ENCODE peak calls at places on chromosomes 11 and 22, in six cellular contexts. One of them, this sample, is unnamed.

GRCh38 chr11:73240190-73240781 is 22.2 kb downstream of the P2RY2 start:
- DNase-seq in type B pancreatic cell: no peak
- DNase-seq in neural crest cell: no peak
- DNase-seq in left ventricle myocardium inferior: peak
- DNase-seq in choroid plexus epithelial cell: peak
- DNase-seq in transverse colon: no peak
- DNase-seq in this sample: no peak

GRCh38 chr11:133951484-133952198 is 5.1 kb downstream of the IGSF9B start:
- DNase-seq in transverse colon: no peak
- DNase-seq in neural crest cell: no peak
- DNase-seq in type B pancreatic cell: no peak
- DNase-seq in left ventricle myocardium inferior: no peak
- DNase-seq in choroid plexus epithelial cell: peak
- DNase-seq in this sample: no peak

GRCh38 chr22:23067023-23067650 is 3.2 kb upstream of the GNAZ start:
- DNase-seq in neural crest cell: no peak
- DNase-seq in choroid plexus epithelial cell: no peak
- DNase-seq in left ventricle myocardium inferior: no peak
- DNase-seq in transverse colon: peak
- DNase-seq in type B pancreatic cell: peak
- DNase-seq in this sample: peak

GRCh38 chr11:114441921-114442320 is 2.7 kb downstream of the REXO2 start:
- DNase-seq in transverse colon: no peak
- DNase-seq in left ventricle myocardium inferior: no peak
- DNase-seq in neural crest cell: no peak
- DNase-seq in type B pancreatic cell: no peak
- DNase-seq in choroid plexus epithelial cell: no peak
- DNase-seq in this sample: no peak

GRCh38 chr22:44737414-44738346 is 14.7 kb upstream of the ARHGAP8 start:
- DNase-seq in neural crest cell: no peak
- DNase-seq in left ventricle myocardium inferior: no peak
- DNase-seq in type B pancreatic cell: no peak
- DNase-seq in transverse colon: no peak
- DNase-seq in choroid plexus epithelial cell: no peak
- DNase-seq in this sample: no peak

GRCh38 chr11:128680906-128681305 is 13.0 kb upstream of the FLI1 start:
- DNase-seq in transverse colon: no peak
- DNase-seq in choroid plexus epithelial cell: no peak
- DNase-seq in neural crest cell: no peak
- DNase-seq in type B pancreatic cell: no peak
- DNase-seq in left ventricle myocardium inferior: no peak
- DNase-seq in this sample: no peak

GRCh38 chr11:125201525-125202121 is 37.1 kb downstream of the PKNOX2 start:
- DNase-seq in transverse colon: no peak
- DNase-seq in type B pancreatic cell: no peak
- DNase-seq in neural crest cell: no peak
- DNase-seq in choroid plexus epithelial cell: peak
- DNase-seq in left ventricle myocardium inferior: no peak
- DNase-seq in this sample: peak

GRCh38 chr11:19656140-19656541 is 56.5 kb upstream of the NAV2 start:
- DNase-seq in type B pancreatic cell: no peak
- DNase-seq in neural crest cell: no peak
- DNase-seq in transverse colon: no peak
- DNase-seq in left ventricle myocardium inferior: no peak
- DNase-seq in choroid plexus epithelial cell: no peak
- DNase-seq in this sample: no peak

GRCh38 chr11:116371146-116371545 is 401.6 kb downstream of the BUD13 start:
- DNase-seq in choroid plexus epithelial cell: no peak
- DNase-seq in transverse colon: no peak
- DNase-seq in left ventricle myocardium inferior: no peak
- DNase-seq in neural crest cell: no peak
- DNase-seq in type B pancreatic cell: no peak
- DNase-seq in this sample: no peak

GRCh38 chr11:69280451-69280850 is 13.5 kb upstream of the MYEOV start:
- DNase-seq in type B pancreatic cell: no peak
- DNase-seq in choroid plexus epithelial cell: peak
- DNase-seq in left ventricle myocardium inferior: no peak
- DNase-seq in neural crest cell: no peak
- DNase-seq in transverse colon: no peak
- DNase-seq in this sample: no peak

GRCh38 chr11:45254070-45254469 is 32.1 kb downstream of the SYT13 start:
- DNase-seq in neural crest cell: no peak
- DNase-seq in transverse colon: no peak
- DNase-seq in type B pancreatic cell: no peak
- DNase-seq in left ventricle myocardium inferior: no peak
- DNase-seq in choroid plexus epithelial cell: no peak
- DNase-seq in this sample: no peak

GRCh38 chr11:69096473-69096872 is 47.7 kb downstream of the TPCN2 start:
- DNase-seq in type B pancreatic cell: no peak
- DNase-seq in transverse colon: no peak
- DNase-seq in neural crest cell: no peak
- DNase-seq in choroid plexus epithelial cell: no peak
- DNase-seq in left ventricle myocardium inferior: no peak
- DNase-seq in this sample: no peak

GRCh38 chr11:45926001-45926401 is 3.5 kb downstream of the LARGE2 start:
- DNase-seq in type B pancreatic cell: peak
- DNase-seq in neural crest cell: no peak
- DNase-seq in transverse colon: peak
- DNase-seq in choroid plexus epithelial cell: no peak
- DNase-seq in left ventricle myocardium inferior: peak
- DNase-seq in this sample: no peak

GRCh38 chr22:38505595-38506117 is 455 bp downstream of the DDX17 start:
- DNase-seq in left ventricle myocardium inferior: peak
- DNase-seq in type B pancreatic cell: peak
- DNase-seq in neural crest cell: peak
- DNase-seq in transverse colon: peak
- DNase-seq in choroid plexus epithelial cell: peak
- DNase-seq in this sample: peak

GRCh38 chr11:76524461-76524860 is 79.6 kb downstream of the EMSY start:
- DNase-seq in type B pancreatic cell: no peak
- DNase-seq in transverse colon: no peak
- DNase-seq in choroid plexus epithelial cell: no peak
- DNase-seq in neural crest cell: no peak
- DNase-seq in left ventricle myocardium inferior: no peak
- DNase-seq in this sample: no peak

GRCh38 chr11:9206496-9206895 is 58.7 kb downstream of the DENND5A start:
- DNase-seq in choroid plexus epithelial cell: peak
- DNase-seq in transverse colon: no peak
- DNase-seq in left ventricle myocardium inferior: no peak
- DNase-seq in type B pancreatic cell: no peak
- DNase-seq in neural crest cell: no peak
- DNase-seq in this sample: no peak

GRCh38 chr11:111785076-111785475 is 18.9 kb upstream of the PPP2R1B start:
- DNase-seq in type B pancreatic cell: no peak
- DNase-seq in neural crest cell: no peak
- DNase-seq in choroid plexus epithelial cell: no peak
- DNase-seq in left ventricle myocardium inferior: no peak
- DNase-seq in transverse colon: no peak
- DNase-seq in this sample: no peak

GRCh38 chr22:43946391-43946680 is 8.9 kb upstream of the SAMM50 start:
- DNase-seq in choroid plexus epithelial cell: peak
- DNase-seq in left ventricle myocardium inferior: no peak
- DNase-seq in neural crest cell: no peak
- DNase-seq in type B pancreatic cell: no peak
- DNase-seq in transverse colon: no peak
- DNase-seq in this sample: no peak

GRCh38 chr11:280762-281485 is 2.7 kb downstream of the NLRP6 start:
- DNase-seq in neural crest cell: no peak
- DNase-seq in type B pancreatic cell: no peak
- DNase-seq in transverse colon: no peak
- DNase-seq in choroid plexus epithelial cell: no peak
- DNase-seq in left ventricle myocardium inferior: no peak
- DNase-seq in this sample: no peak

GRCh38 chr11:62806611-62807121 is 1.4 kb upstream of the NXF1 start:
- DNase-seq in neural crest cell: no peak
- DNase-seq in left ventricle myocardium inferior: no peak
- DNase-seq in choroid plexus epithelial cell: peak
- DNase-seq in transverse colon: peak
- DNase-seq in type B pancreatic cell: no peak
- DNase-seq in this sample: no peak

GRCh38 chr11:65422104-65422632 is 430 bp upstream of the NEAT1 start:
- DNase-seq in type B pancreatic cell: peak
- DNase-seq in left ventricle myocardium inferior: peak
- DNase-seq in neural crest cell: peak
- DNase-seq in transverse colon: peak
- DNase-seq in choroid plexus epithelial cell: peak
- DNase-seq in this sample: peak

GRCh38 chr11:128823751-128824150 is 43.3 kb downstream of the KCNJ1 start:
- DNase-seq in type B pancreatic cell: no peak
- DNase-seq in choroid plexus epithelial cell: no peak
- DNase-seq in transverse colon: no peak
- DNase-seq in left ventricle myocardium inferior: no peak
- DNase-seq in neural crest cell: no peak
- DNase-seq in this sample: no peak

GRCh38 chr11:90243534-90243933 is 20.7 kb upstream of the CHORDC1 start:
- DNase-seq in transverse colon: no peak
- DNase-seq in choroid plexus epithelial cell: no peak
- DNase-seq in neural crest cell: no peak
- DNase-seq in type B pancreatic cell: no peak
- DNase-seq in left ventricle myocardium inferior: no peak
- DNase-seq in this sample: no peak

GRCh38 chr11:118109231-118109630 is 22.5 kb upstream of the SMIM35 start:
- DNase-seq in transverse colon: no peak
- DNase-seq in type B pancreatic cell: no peak
- DNase-seq in neural crest cell: no peak
- DNase-seq in left ventricle myocardium inferior: peak
- DNase-seq in choroid plexus epithelial cell: peak
- DNase-seq in this sample: no peak

GRCh38 chr11:134402910-134403309 is 9.1 kb downstream of the B3GAT1 start:
- DNase-seq in choroid plexus epithelial cell: no peak
- DNase-seq in neural crest cell: no peak
- DNase-seq in transverse colon: no peak
- DNase-seq in left ventricle myocardium inferior: no peak
- DNase-seq in type B pancreatic cell: no peak
- DNase-seq in this sample: no peak

GRCh38 chr11:131056036-131056435 is 139.8 kb upstream of the SNX19 start:
- DNase-seq in neural crest cell: no peak
- DNase-seq in transverse colon: no peak
- DNase-seq in type B pancreatic cell: no peak
- DNase-seq in choroid plexus epithelial cell: no peak
- DNase-seq in left ventricle myocardium inferior: no peak
- DNase-seq in this sample: no peak

GRCh38 chr11:96211433-96211832 is 131.6 kb downstream of the MAML2 start:
- DNase-seq in transverse colon: no peak
- DNase-seq in left ventricle myocardium inferior: no peak
- DNase-seq in type B pancreatic cell: no peak
- DNase-seq in choroid plexus epithelial cell: no peak
- DNase-seq in neural crest cell: no peak
- DNase-seq in this sample: no peak

GRCh38 chr11:120931057-120931779 is 92.7 kb upstream of the TBCEL start:
- DNase-seq in transverse colon: no peak
- DNase-seq in neural crest cell: no peak
- DNase-seq in left ventricle myocardium inferior: no peak
- DNase-seq in choroid plexus epithelial cell: no peak
- DNase-seq in type B pancreatic cell: no peak
- DNase-seq in this sample: no peak

GRCh38 chr22:45212306-45212709 is 28.4 kb downstream of the KIAA0930 start:
- DNase-seq in left ventricle myocardium inferior: peak
- DNase-seq in type B pancreatic cell: no peak
- DNase-seq in neural crest cell: no peak
- DNase-seq in transverse colon: peak
- DNase-seq in choroid plexus epithelial cell: peak
- DNase-seq in this sample: peak

GRCh38 chr22:24186892-24187670 is 5.8 kb downstream of the SUSD2 start:
- DNase-seq in choroid plexus epithelial cell: no peak
- DNase-seq in neural crest cell: no peak
- DNase-seq in type B pancreatic cell: peak
- DNase-seq in left ventricle myocardium inferior: no peak
- DNase-seq in transverse colon: no peak
- DNase-seq in this sample: no peak

GRCh38 chr11:122756417-122756816 is 81.9 kb upstream of the CRTAM start:
- DNase-seq in choroid plexus epithelial cell: no peak
- DNase-seq in type B pancreatic cell: no peak
- DNase-seq in transverse colon: peak
- DNase-seq in left ventricle myocardium inferior: peak
- DNase-seq in neural crest cell: no peak
- DNase-seq in this sample: peak
- TF ChIP-seq CTCF in choroid plexus epithelial cell: peak
- TF ChIP-seq CTCF in type B pancreatic cell: no peak
- TF ChIP-seq CTCF in transverse colon: no peak
- TF ChIP-seq CTCF in left ventricle myocardium inferior: peak
- TF ChIP-seq CTCF in neural crest cell: no peak
- TF ChIP-seq CTCF in this sample: no peak

DNA sequence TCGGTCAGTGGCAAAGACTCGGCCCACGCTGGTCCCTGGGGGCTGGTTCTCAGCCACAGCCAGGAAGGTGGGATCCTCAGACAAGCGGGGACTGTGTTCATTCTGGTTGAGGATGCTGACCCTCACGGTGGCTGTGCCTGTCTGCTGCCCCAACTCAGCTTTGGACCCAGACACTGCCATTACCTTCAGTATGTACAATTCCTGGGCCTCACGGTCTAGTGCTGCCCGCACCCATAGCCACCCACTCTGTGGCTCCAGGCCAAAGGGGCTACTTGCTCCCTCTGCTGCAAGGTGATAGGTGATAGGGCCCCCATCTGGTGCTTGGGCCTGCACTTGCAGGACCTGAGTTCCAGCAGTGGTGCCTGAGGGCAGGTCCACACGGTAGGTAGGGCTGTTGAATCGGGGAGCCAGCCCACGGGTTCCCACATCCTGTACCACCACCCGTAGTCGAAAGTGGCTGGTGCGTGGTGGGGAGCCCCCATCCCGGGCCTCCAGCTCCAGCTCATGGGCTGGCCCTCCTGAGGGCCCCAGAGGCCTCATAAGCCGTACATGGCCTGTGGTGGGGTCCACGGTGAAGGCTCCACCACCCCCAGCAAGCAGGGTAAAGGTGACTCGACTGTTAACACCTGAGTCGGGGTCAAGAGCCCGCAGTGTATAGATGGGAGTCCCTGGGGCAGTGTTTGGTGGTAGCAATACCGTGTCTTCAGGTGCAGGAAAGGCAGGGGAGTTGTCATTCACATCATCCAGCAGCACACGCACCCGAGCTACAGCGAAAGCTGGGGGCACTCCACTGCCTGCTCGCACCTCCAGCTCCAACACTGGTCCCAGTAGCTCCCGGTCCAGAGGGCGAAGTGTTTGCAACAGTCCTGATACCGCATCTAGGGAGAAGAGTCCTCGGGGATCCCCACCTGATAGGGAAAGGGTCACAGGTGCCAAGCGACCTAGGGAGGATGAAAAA is 13.2 kb upstream of the TPP1 start:
- DNase-seq in choroid plexus epithelial cell: no peak
- DNase-seq in neural crest cell: no peak
- DNase-seq in type B pancreatic cell: peak
- DNase-seq in left ventricle myocardium inferior: no peak
- DNase-seq in transverse colon: no peak
- DNase-seq in this sample: no peak
- TF ChIP-seq CTCF in choroid plexus epithelial cell: no peak
- TF ChIP-seq CTCF in neural crest cell: no peak
- TF ChIP-seq CTCF in type B pancreatic cell: no peak
- TF ChIP-seq CTCF in left ventricle myocardium inferior: no peak
- TF ChIP-seq CTCF in transverse colon: no peak
- TF ChIP-seq CTCF in this sample: no peak

GRCh38 chr11:15885913-15886698 is 470.2 kb downstream of the SOX6 start:
- DNase-seq in left ventricle myocardium inferior: no peak
- DNase-seq in transverse colon: no peak
- DNase-seq in choroid plexus epithelial cell: no peak
- DNase-seq in neural crest cell: no peak
- DNase-seq in type B pancreatic cell: no peak
- DNase-seq in this sample: no peak
- TF ChIP-seq CTCF in left ventricle myocardium inferior: no peak
- TF ChIP-seq CTCF in transverse colon: no peak
- TF ChIP-seq CTCF in choroid plexus epithelial cell: no peak
- TF ChIP-seq CTCF in neural crest cell: no peak
- TF ChIP-seq CTCF in type B pancreatic cell: no peak
- TF ChIP-seq CTCF in this sample: no peak

GRCh38 chr11:78276311-78276710 is 87.6 kb downstream of the USP35 start:
- DNase-seq in left ventricle myocardium inferior: no peak
- DNase-seq in transverse colon: no peak
- DNase-seq in neural crest cell: no peak
- DNase-seq in type B pancreatic cell: no peak
- DNase-seq in choroid plexus epithelial cell: no peak
- DNase-seq in this sample: no peak
- TF ChIP-seq CTCF in left ventricle myocardium inferior: no peak
- TF ChIP-seq CTCF in transverse colon: no peak
- TF ChIP-seq CTCF in neural crest cell: no peak
- TF ChIP-seq CTCF in type B pancreatic cell: no peak
- TF ChIP-seq CTCF in choroid plexus epithelial cell: no peak
- TF ChIP-seq CTCF in this sample: no peak